ENCODE peak calls at places on chromosomes 11 and 22, in four cellular contexts. U is HEK293T, V is K562, G is HepG2. T is an unnamed sample.

GRCh38 chr11:35141538-35141937 is 2.6 kb downstream of the CD44 start:
- DNase-seq in U (no peak), V (no peak), G (no peak), T (no peak)

GRCh38 chr11:71266114-71266833 is 13.9 kb upstream of the SHANK2 start:
- DNase-seq in U (no peak), V (no peak), G (no peak), T (no peak)

GRCh38 chr11:119371067-119371601 is 10.4 kb downstream of the USP2 start:
- DNase-seq in U (no peak), V (no peak), G (no peak), T (no peak)

GRCh38 chr11:47399860-47400812 is 8.3 kb upstream of the SLC39A13 start:
- DNase-seq in U (no peak), V (peak; percentile 95), G (no peak), T (no peak)

GRCh38 chr11:43789700-43790443 is 90.8 kb upstream of the ALKBH3 start:
- DNase-seq in U (no peak), V (no peak), G (no peak), T (no peak)

GRCh38 chr11:128451651-128452470 is 135.5 kb downstream of the ETS1 start:
- DNase-seq in U (no peak), V (no peak), G (peak; percentile 82), T (no peak)

GRCh38 chr11:128587415-128587814 is at the start of gene ETS1:
- DNase-seq in U (no peak), V (no peak), G (no peak), T (no peak)

GRCh38 chr11:44493383-44493782 is 72.1 kb upstream of the CD82 start:
- DNase-seq in U (no peak), V (no peak), G (no peak), T (no peak)

GRCh38 chr11:14499178-14499559 is 442 bp downstream of the COPB1 start:
- DNase-seq in U (no peak), V (peak; percentile 21), G (peak; percentile 12), T (no peak)

GRCh38 chr11:109221190-109221589 is 200.8 kb upstream of the C11orf87 start:
- DNase-seq in U (no peak), V (no peak), G (no peak), T (no peak)

GRCh38 chr22:43275545-43275981 is 67.6 kb downstream of the SCUBE1 start:
- DNase-seq in U (no peak), V (peak; percentile 40), G (peak; percentile 41), T (no peak)

GRCh38 chr22:34036936-34037335 is 116.7 kb upstream of the LARGE1 start:
- DNase-seq in U (no peak), V (no peak), G (no peak), T (no peak)

GRCh38 chr11:93784935-93785360 is 866 bp downstream of the MED17 start:
- DNase-seq in U (no peak), V (peak; percentile 23), G (no peak), T (no peak)

GRCh38 chr22:20159088-20159487 is 8.2 kb upstream of the CCDC188 start:
- DNase-seq in U (no peak), V (peak; percentile 70), G (no peak), T (no peak)

GRCh38 chr22:39645532-39645931 is 75.0 kb downstream of the CACNA1I start:
- DNase-seq in U (no peak), V (no peak), G (no peak), T (no peak)

GRCh38 chr11:80702264-80702663 is 1261.4 kb upstream of the TENM4 start:
- DNase-seq in U (no peak), V (no peak), G (no peak), T (no peak)
- TF ChIP-seq TARDBP in U (no peak), V (no peak), G (no peak), T (no peak)

DNA sequence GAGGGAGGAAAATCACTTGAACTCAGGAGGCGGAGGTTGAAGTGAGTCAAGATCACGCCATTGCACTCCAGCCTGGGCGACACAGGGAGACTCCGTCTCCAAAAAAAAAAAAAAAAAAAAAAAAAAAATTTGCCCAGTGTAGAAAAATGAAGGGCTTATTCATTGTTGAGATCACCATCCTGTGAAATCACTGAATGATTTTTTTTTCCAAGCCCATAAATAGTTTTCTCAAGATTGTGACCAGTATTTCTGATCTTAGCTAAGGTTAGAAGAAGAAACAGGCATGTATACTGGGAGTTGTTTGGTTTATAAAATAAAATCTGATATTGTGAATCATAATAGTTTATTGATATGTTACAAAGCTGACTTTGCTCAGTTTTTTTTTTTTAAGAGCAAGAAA is 269.4 kb downstream of the CADM1 start:
- DNase-seq in U (no peak), V (no peak), G (no peak), T (no peak)
- TF ChIP-seq TARDBP in U (no peak), V (no peak), G (no peak), T (no peak)

GRCh38 chr11:76030286-76030685 is 176.0 kb downstream of the WNT11 start:
- DNase-seq in U (no peak), V (no peak), G (peak; percentile 54), T (no peak)
- TF ChIP-seq TARDBP in U (no peak), V (no peak), G (no peak), T (no peak)

GRCh38 chr11:32422545-32422944 is 12.8 kb downstream of the WT1 start:
- DNase-seq in U (no peak), V (no peak), G (no peak), T (no peak)

GRCh38 chr11:32418836-32419235 is 16.5 kb downstream of the WT1 start:
- DNase-seq in U (no peak), V (no peak), G (no peak), T (no peak)

GRCh38 chr11:32420139-32420538 is 15.2 kb downstream of the WT1 start:
- DNase-seq in U (no peak), V (no peak), G (no peak), T (no peak)

GRCh38 chr11:32420937-32421532 is 14.3 kb downstream of the WT1 start:
- DNase-seq in U (no peak), V (peak; percentile 33), G (no peak), T (peak; percentile 55)

GRCh38 chr11:32421992-32422391 is 13.3 kb downstream of the WT1 start:
- DNase-seq in U (no peak), V (no peak), G (no peak), T (no peak)
- TF ChIP-seq TARDBP in U (no peak), V (no peak), G (no peak), T (no peak)

DNA sequence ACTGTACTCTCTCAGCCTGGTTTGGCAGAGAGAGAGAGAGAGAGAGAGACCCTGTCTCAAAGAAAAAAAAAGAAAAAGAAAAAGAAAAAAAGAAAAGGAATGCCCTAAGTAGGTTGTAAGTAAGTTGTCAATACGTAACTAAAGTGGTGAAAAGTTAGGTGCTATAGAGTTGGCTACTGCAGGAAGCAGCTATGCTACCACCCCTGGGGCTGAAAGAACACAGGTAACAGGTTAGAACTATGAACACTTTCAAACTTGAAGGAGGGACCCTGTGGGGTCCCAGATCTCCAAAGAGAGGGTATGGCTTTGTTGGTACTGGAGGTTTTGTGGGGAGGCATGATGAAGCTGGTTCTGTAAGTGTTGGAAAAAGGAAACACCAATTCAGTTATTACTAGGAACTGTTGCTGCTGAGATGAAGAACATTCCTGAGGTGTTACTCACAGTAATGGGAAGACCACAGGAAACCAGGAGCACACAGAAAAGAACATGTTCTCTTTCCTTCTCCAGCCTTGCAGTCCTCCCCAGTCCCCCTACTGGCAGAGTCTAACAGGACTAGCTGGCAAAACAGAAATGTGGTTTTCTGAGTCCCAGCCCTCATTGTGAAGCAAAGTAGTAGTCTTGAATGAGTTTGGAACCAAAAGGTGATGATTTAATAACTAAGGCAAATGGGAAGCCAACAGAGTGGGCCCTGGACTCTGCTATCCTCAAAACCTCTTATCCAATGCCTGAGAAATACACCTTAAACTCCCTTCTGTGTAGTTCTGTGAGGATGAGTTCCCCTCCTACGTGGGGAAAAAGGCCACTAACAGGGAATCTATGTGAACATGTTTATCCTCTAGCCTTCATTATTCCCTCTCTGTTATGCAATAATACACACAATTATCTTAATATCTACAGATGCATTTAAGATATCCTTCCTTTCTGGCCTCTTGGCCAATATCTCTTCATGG is 427.0 kb upstream of the DDI1 start:
- DNase-seq in U (peak; percentile 30), V (no peak), G (no peak), T (no peak)
- TF ChIP-seq TARDBP in U (no peak), V (no peak), G (no peak), T (no peak)

DNA sequence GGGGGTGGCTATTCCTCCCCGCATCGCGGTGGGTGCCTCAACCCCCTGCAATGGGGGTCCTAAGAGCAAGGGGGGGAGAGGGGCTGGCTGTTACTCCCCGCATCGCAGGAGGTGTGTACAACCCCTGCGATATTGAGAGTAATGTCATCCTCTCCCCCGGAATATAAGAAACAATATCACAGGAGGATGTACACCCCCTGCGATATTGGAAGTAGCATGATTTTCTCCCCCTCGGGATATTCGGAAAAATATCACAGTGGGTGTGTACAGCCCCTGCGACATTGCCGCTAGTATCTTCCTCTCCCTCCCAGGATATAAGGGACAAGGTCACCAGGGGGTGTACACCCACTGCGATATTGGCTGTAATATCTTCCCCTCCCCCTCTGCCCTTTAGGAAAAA is 22.5 kb upstream of the APOL5 start:
- DNase-seq in U (no peak), V (no peak), G (no peak), T (no peak)
- TF ChIP-seq TARDBP in U (no peak), V (no peak), G (no peak), T (no peak)

DNA sequence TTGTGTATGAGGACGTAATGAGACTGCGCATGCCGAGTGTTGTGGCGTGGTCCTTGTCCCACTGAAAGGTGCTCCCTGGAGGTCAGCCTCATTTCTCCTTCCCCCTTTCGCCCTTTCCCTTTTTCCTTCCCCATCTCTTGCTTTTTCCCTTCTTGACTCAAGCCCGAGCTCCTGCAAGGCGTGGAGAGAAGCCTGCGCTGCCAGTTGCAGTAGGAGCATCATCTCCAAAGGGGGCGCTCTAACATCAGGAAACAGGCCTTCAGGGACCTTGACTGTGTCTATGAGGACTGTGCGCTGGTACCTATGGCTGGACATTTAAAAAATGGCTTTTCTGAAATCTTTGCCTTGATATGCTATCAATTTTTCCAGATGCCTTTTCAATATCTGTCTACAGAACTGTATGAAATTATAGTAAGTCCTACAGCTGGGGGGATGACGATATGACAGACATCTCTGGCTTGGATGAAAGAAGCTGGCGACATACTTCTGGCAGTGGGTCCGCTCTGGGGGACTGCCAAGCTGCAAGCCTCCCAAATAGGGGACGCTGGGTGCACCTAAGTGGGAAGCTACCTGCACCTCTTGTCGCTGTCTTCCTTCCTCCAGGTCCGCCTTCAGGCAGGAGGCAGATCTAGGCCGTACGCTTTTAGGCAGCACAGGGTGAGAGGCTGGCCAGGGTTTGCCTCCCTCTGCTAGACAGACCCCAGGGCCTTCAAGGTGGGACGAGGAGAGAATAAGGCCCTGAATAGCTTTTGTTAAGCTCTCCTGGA is 96.5 kb downstream of the NXPE2 start:
- DNase-seq in U (peak; percentile 74), V (peak; percentile 68), G (peak; percentile 51), T (no peak)
- TF ChIP-seq TARDBP in U (no peak), V (no peak), G (no peak), T (no peak)